ENCODE peak calls at places on chromosomes 16 and 17, in four cellular contexts. Z is IMR-90, J is sigmoid colon, S is esophagus squamous epithelium. K is an unnamed sample.

GRCh38 chr16:79770244-79771064 is 169.9 kb upstream of the MAF start:
- DNase-seq in J (peak; percentile 96), Z (peak; percentile 40), S (peak; percentile 17), K (peak; percentile 86)

GRCh38 chr17:62321451-62321850 is 58.9 kb upstream of the EFCAB3 start:
- DNase-seq in Z (no peak), J (no peak), S (no peak), K (no peak)

GRCh38 chr17:892958-893357 is 86.6 kb downstream of the NXN start:
- DNase-seq in S (no peak), J (peak; percentile 62), Z (no peak), K (no peak)

GRCh38 chr16:84423416-84423837 is 55.1 kb downstream of the ATP2C2 start:
- DNase-seq in Z (peak; percentile 52), S (no peak), J (no peak), K (no peak)

GRCh38 chr17:33802349-33803272 is 452.5 kb upstream of the CCL2 start:
- DNase-seq in S (no peak), Z (no peak), J (no peak), K (no peak)

GRCh38 chr17:18933102-18934058 is 18.6 kb upstream of the SLC5A10 start:
- DNase-seq in J (no peak), S (no peak), Z (no peak), K (no peak)

GRCh38 chr16:56988948-56989945 is at the start of gene NLRC5:
- DNase-seq in J (peak; percentile 91), S (peak; percentile 36), Z (peak; percentile 78), K (peak; percentile 97)

GRCh38 chr16:57349212-57350031 is 9.2 kb upstream of the CCL22 start:
- DNase-seq in Z (no peak), S (no peak), J (no peak), K (peak; percentile 34)

GRCh38 chr17:56918916-56919315 is 5.1 kb upstream of the TRIM25 start:
- DNase-seq in J (no peak), Z (no peak), S (no peak), K (no peak)

GRCh38 chr16:70652322-70652721 is 6.0 kb downstream of the IL34 start:
- DNase-seq in Z (no peak), S (no peak), J (no peak), K (no peak)

GRCh38 chr17:47013341-47013740 is 34.3 kb upstream of the RPRML start:
- DNase-seq in J (no peak), S (no peak), Z (no peak), K (no peak)

GRCh38 chr17:57375770-57376181 is 119.5 kb downstream of the MSI2 start:
- DNase-seq in Z (no peak), S (no peak), J (no peak), K (no peak)

GRCh38 chr16:88315543-88316105 is 67.1 kb upstream of the ZNF469 start:
- DNase-seq in S (no peak), Z (peak; percentile 77), J (no peak), K (no peak)

GRCh38 chr16:71748226-71748625 is 23.7 kb upstream of the PHLPP2 start:
- DNase-seq in J (no peak), Z (no peak), S (no peak), K (no peak)

GRCh38 chr16:75433732-75434413 is 570 bp upstream of the CFDP1 start:
- DNase-seq in J (peak; percentile 92), S (no peak), Z (peak; percentile 97), K (peak; percentile 89)

GRCh38 chr17:4492762-4493561 is 5.7 kb upstream of the SPNS2 start:
- DNase-seq in Z (peak; percentile 28), S (no peak), J (no peak), K (no peak)

GRCh38 chr16:88541109-88541508 is 29.1 kb upstream of the ZC3H18 start:
- DNase-seq in S (no peak), Z (no peak), J (no peak), K (no peak)

GRCh38 chr16:11240636-11241473 is 15.1 kb downstream of the SOCS1 start:
- DNase-seq in J (no peak), S (no peak), Z (no peak), K (no peak)

GRCh38 chr16:20084624-20085226 is 11.0 kb upstream of the GPR139 start:
- DNase-seq in S (no peak), Z (no peak), J (no peak), K (no peak)

GRCh38 chr17:42305543-42306384 is 17.5 kb downstream of the STAT5A start:
- DNase-seq in J (no peak), Z (no peak), S (no peak), K (no peak)

GRCh38 chr16:58814348-58814801 is 80.3 kb upstream of the GOT2 start:
- DNase-seq in Z (peak; percentile 30), J (no peak), S (no peak), K (peak; percentile 22)

GRCh38 chr16:57032346-57032745 is 43.0 kb downstream of the NLRC5 start:
- DNase-seq in J (no peak), Z (no peak), S (no peak), K (no peak)

GRCh38 chr17:44394833-44395232 is 5.4 kb upstream of the ITGA2B start:
- DNase-seq in J (no peak), S (no peak), Z (no peak), K (no peak)

GRCh38 chr17:47757416-47757815 is 24.4 kb downstream of the TBX21 start:
- DNase-seq in S (no peak), J (no peak), Z (no peak), K (no peak)

GRCh38 chr17:69450131-69450530 is 35.6 kb downstream of the MAP2K6 start:
- DNase-seq in S (no peak), Z (no peak), J (no peak), K (no peak)

GRCh38 chr16:11084484-11085024 is 140.2 kb downstream of the CLEC16A start:
- DNase-seq in Z (peak; percentile 97), S (no peak), J (peak; percentile 74), K (no peak)

GRCh38 chr16:82603784-82604411 is 22.9 kb upstream of the CDH13 start:
- DNase-seq in J (no peak), Z (peak; percentile 73), S (no peak), K (peak; percentile 53)

GRCh38 chr16:46853713-46854443 is 22.9 kb upstream of the C16orf87 start:
- DNase-seq in S (peak; percentile 4), J (peak; percentile 83), Z (peak; percentile 69), K (peak; percentile 90)

GRCh38 chr16:19410435-19411153 is 7.1 kb upstream of the TMC5 start:
- DNase-seq in Z (no peak), S (no peak), J (no peak), K (no peak)

GRCh38 chr17:66002807-66003206 is 189.1 kb downstream of the CEP112 start:
- DNase-seq in J (no peak), S (no peak), Z (peak; percentile 18), K (no peak)

GRCh38 chr17:40564195-40564882 is 933 bp downstream of the CCR7 start:
- DNase-seq in Z (no peak), S (no peak), J (no peak), K (peak; percentile 83)

GRCh38 chr17:40562841-40563370 is 2.4 kb downstream of the CCR7 start:
- DNase-seq in J (no peak), S (no peak), Z (no peak), K (no peak)

GRCh38 chr17:40564883-40565744 is at the start of gene CCR7:
- DNase-seq in Z (no peak), J (no peak), S (no peak), K (peak; percentile 71)

GRCh38 chr17:40561871-40562611 is 3.2 kb downstream of the CCR7 start:
- DNase-seq in Z (no peak), J (no peak), S (no peak), K (peak; percentile 74)

GRCh38 chr17:40563371-40564052 is 1.8 kb downstream of the CCR7 start:
- DNase-seq in S (no peak), J (no peak), Z (no peak), K (no peak)
- TF ChIP-seq POLR2A in S (no peak), J (no peak), Z (no peak), K (no peak)

GRCh38 chr17:60601443-60602384 is 1.7 kb downstream of the PPM1D start:
- DNase-seq in Z (peak; percentile 81), S (no peak), J (peak; percentile 73), K (no peak)

GRCh38 chr17:60599220-60599619 is 773 bp upstream of the PPM1D start:
- DNase-seq in J (no peak), S (no peak), Z (no peak), K (no peak)

GRCh38 chr17:60599620-60600489 is at the start of gene PPM1D:
- DNase-seq in J (peak; percentile 100), S (peak; percentile 92), Z (peak; percentile 99), K (peak; percentile 100)

GRCh38 chr17:60602385-60602742 is 2.4 kb downstream of the PPM1D start:
- DNase-seq in J (no peak), S (no peak), Z (no peak), K (no peak)

GRCh38 chr17:60600490-60601431 is 768 bp downstream of the PPM1D start:
- DNase-seq in Z (peak; percentile 85), S (peak; percentile 11), J (peak; percentile 87), K (peak; percentile 83)
- H3K4me3 ChIP-seq in Z (peak overlapping the region; percentile 97), S (peak overlapping the region; percentile 78), J (peak overlapping the region; percentile 80), K (peak overlapping the region; percentile 76)

GRCh38 chr17:40100419-40100668 is at the start of gene NR1D1:
- DNase-seq in S (no peak), J (no peak), Z (no peak), K (no peak)
- TF ChIP-seq POLR2A in S (no peak), J (peak; percentile 94), Z (peak; percentile 92), K (no peak)

GRCh38 chr16:29813644-29814562 is 1.9 kb downstream of the PRRT2 start:
- DNase-seq in Z (no peak), S (no peak), J (no peak), K (no peak)

GRCh38 chr16:29811170-29811895 is 660 bp upstream of the PRRT2 start:
- DNase-seq in S (no peak), Z (peak; percentile 98), J (peak; percentile 99), K (peak; percentile 94)

GRCh38 chr16:29811896-29812665 is at the start of gene PRRT2:
- DNase-seq in J (peak; percentile 89), S (no peak), Z (peak; percentile 43), K (peak; percentile 93)

GRCh38 chr16:29814592-29814991 is 1.4 kb upstream of the PAGR1 start:
- DNase-seq in J (no peak), Z (no peak), S (no peak), K (no peak)

DNA sequence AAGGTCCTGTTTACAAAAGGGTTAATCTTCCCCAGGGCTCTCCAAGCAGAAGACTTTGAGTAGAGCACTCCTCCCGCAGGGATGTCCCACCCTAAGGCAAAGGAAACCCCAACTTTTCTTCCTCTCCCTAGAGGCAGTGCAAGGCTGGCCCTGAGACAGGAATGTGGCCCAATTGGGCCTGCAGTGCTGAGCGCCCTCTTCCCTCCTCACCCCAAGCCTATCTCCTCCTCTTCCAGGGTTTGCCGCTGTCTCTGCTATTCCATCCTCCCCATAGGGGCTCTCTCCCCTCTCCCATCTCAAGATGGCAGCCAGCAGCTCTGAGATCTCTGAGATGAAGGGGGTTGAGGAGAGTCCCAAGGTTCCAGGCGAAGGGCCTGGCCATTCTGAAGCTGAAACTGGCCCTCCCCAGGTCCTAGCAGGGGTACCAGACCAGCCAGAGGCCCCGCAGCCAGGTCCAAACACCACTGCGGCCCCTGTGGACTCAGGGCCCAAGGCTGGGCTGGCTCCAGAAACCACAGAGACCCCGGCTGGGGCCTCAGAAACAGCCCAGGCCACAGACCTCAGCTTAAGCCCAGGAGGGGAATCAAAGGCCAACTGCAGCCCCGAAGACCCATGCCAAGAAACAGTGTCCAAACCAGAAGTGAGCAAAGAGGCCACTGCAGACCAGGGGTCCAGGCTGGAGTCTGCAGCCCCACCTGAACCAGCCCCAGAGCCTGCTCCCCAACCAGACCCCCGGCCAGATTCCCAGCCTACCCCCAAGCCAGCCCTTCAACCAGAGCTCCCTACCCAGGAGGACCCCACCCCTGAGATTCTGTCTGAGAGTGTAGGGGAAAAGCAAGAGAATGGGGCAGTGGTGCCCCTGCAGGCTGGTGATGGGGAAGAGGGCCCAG is 1.0 kb downstream of the PRRT2 start:
- DNase-seq in S (no peak), J (no peak), Z (no peak), K (no peak)
- H3K4me3 ChIP-seq in S (no peak overlapping the region), J (peak overlapping the region; percentile 46), Z (peak overlapping the region; percentile 80), K (no peak overlapping the region)